ENCODE peak calls at places on chromosome 13, in six cellular contexts. One of them, this sample, is unnamed.

GRCh38 chr13:33202644-33203169 is 82.8 kb downstream of the STARD13 start:
- DNase-seq in GM10248: no peak
- DNase-seq in neural crest cell: no peak
- DNase-seq in psoas muscle: no peak
- DNase-seq in CD8-positive, alpha-beta memory T cell: no peak
- DNase-seq in Calu3: no peak
- DNase-seq in this sample: no peak

GRCh38 chr13:91741925-91742324 is 343.5 kb downstream of the GPC5 start:
- DNase-seq in GM10248: no peak
- DNase-seq in neural crest cell: no peak
- DNase-seq in psoas muscle: no peak
- DNase-seq in CD8-positive, alpha-beta memory T cell: no peak
- DNase-seq in Calu3: no peak
- DNase-seq in this sample: no peak

GRCh38 chr13:70842062-70842644 is 733.9 kb upstream of the KLHL1 start:
- DNase-seq in GM10248: no peak
- DNase-seq in neural crest cell: no peak
- DNase-seq in psoas muscle: no peak
- DNase-seq in CD8-positive, alpha-beta memory T cell: no peak
- DNase-seq in Calu3: no peak
- DNase-seq in this sample: no peak

GRCh38 chr13:94595006-94595942 is 678 bp downstream of the TGDS start:
- DNase-seq in GM10248: peak; percentile 27
- DNase-seq in neural crest cell: peak; percentile 4
- DNase-seq in psoas muscle: peak; percentile 55
- DNase-seq in CD8-positive, alpha-beta memory T cell: no peak
- DNase-seq in Calu3: no peak
- DNase-seq in this sample: peak; percentile 14

GRCh38 chr13:97108535-97108910 is 113.6 kb upstream of the MBNL2 start:
- DNase-seq in GM10248: no peak
- DNase-seq in neural crest cell: no peak
- DNase-seq in psoas muscle: no peak
- DNase-seq in CD8-positive, alpha-beta memory T cell: no peak
- DNase-seq in Calu3: no peak
- DNase-seq in this sample: no peak

GRCh38 chr13:26133851-26134250 is 82.0 kb upstream of the SHISA2 start:
- DNase-seq in GM10248: no peak
- DNase-seq in neural crest cell: no peak
- DNase-seq in psoas muscle: no peak
- DNase-seq in CD8-positive, alpha-beta memory T cell: no peak
- DNase-seq in Calu3: no peak
- DNase-seq in this sample: no peak

GRCh38 chr13:94711561-94712286 is 621 bp downstream of the SOX21 start:
- DNase-seq in GM10248: no peak
- DNase-seq in neural crest cell: peak; percentile 36
- DNase-seq in psoas muscle: no peak
- DNase-seq in CD8-positive, alpha-beta memory T cell: no peak
- DNase-seq in Calu3: peak; percentile 7
- DNase-seq in this sample: no peak

GRCh38 chr13:84655677-84656076 is 773.4 kb upstream of the SLITRK1 start:
- DNase-seq in GM10248: no peak
- DNase-seq in neural crest cell: no peak
- DNase-seq in psoas muscle: no peak
- DNase-seq in CD8-positive, alpha-beta memory T cell: no peak
- DNase-seq in Calu3: no peak
- DNase-seq in this sample: no peak

GRCh38 chr13:71906438-71906837 is 39.4 kb upstream of the DACH1 start:
- DNase-seq in GM10248: no peak
- DNase-seq in neural crest cell: no peak
- DNase-seq in psoas muscle: no peak
- DNase-seq in CD8-positive, alpha-beta memory T cell: no peak
- DNase-seq in Calu3: no peak
- DNase-seq in this sample: no peak

GRCh38 chr13:74132768-74133656 is 1.2 kb downstream of the KLF12 start:
- DNase-seq in GM10248: peak; percentile 13
- DNase-seq in neural crest cell: peak; percentile 20
- DNase-seq in psoas muscle: peak; percentile 60
- DNase-seq in CD8-positive, alpha-beta memory T cell: peak; percentile 17
- DNase-seq in Calu3: no peak
- DNase-seq in this sample: peak; percentile 24

GRCh38 chr13:30923423-30923822 is 9.0 kb upstream of the TEX26 start:
- DNase-seq in GM10248: no peak
- DNase-seq in neural crest cell: no peak
- DNase-seq in psoas muscle: no peak
- DNase-seq in CD8-positive, alpha-beta memory T cell: no peak
- DNase-seq in Calu3: no peak
- DNase-seq in this sample: no peak

GRCh38 chr13:23541221-23541620 is 29.0 kb upstream of the TNFRSF19 start:
- DNase-seq in GM10248: no peak
- DNase-seq in neural crest cell: no peak
- DNase-seq in psoas muscle: no peak
- DNase-seq in CD8-positive, alpha-beta memory T cell: no peak
- DNase-seq in Calu3: no peak
- DNase-seq in this sample: no peak

GRCh38 chr13:35839746-35840273 is 291.4 kb downstream of the DCLK1 start:
- DNase-seq in GM10248: no peak
- DNase-seq in neural crest cell: no peak
- DNase-seq in psoas muscle: no peak
- DNase-seq in CD8-positive, alpha-beta memory T cell: no peak
- DNase-seq in Calu3: no peak
- DNase-seq in this sample: no peak